ENCODE peak calls at places on chromosomes 3 and 15, in eight cellular contexts. One of them, this sample, is unnamed.

GRCh38 chr15:49978171-49978570 is 140.9 kb downstream of the ATP8B4 start:
- DNase-seq in ureter: no peak
- DNase-seq in stimulated activated CD4-positive, alpha-beta T cell treated with anti-CD3 and anti-CD28 coated beads, Interleukin-2, amount 100 ng/mL, for 48 hours: no peak
- DNase-seq in HCEC 1CT: no peak
- DNase-seq in NCI-H510A treated with DMSO at 0.1 percent for 48 hours: no peak
- DNase-seq in AG04449: no peak
- DNase-seq in lower leg skin: no peak
- DNase-seq in foreskin fibroblast: no peak
- DNase-seq in this sample: no peak

GRCh38 chr3:63037116-63037515 is 161.9 kb upstream of the CADPS start:
- DNase-seq in ureter: no peak
- DNase-seq in stimulated activated CD4-positive, alpha-beta T cell treated with anti-CD3 and anti-CD28 coated beads, Interleukin-2, amount 100 ng/mL, for 48 hours: no peak
- DNase-seq in HCEC 1CT: no peak
- DNase-seq in NCI-H510A treated with DMSO at 0.1 percent for 48 hours: no peak
- DNase-seq in AG04449: no peak
- DNase-seq in lower leg skin: no peak
- DNase-seq in foreskin fibroblast: no peak
- DNase-seq in this sample: no peak

GRCh38 chr3:36804295-36805055 is 40.1 kb upstream of the DCLK3 start:
- DNase-seq in ureter: no peak
- DNase-seq in stimulated activated CD4-positive, alpha-beta T cell treated with anti-CD3 and anti-CD28 coated beads, Interleukin-2, amount 100 ng/mL, for 48 hours: no peak
- DNase-seq in HCEC 1CT: no peak
- DNase-seq in NCI-H510A treated with DMSO at 0.1 percent for 48 hours: peak; percentile 12
- DNase-seq in AG04449: no peak
- DNase-seq in lower leg skin: no peak
- DNase-seq in foreskin fibroblast: no peak
- DNase-seq in this sample: no peak

GRCh38 chr15:41521614-41522013 is 8.0 kb upstream of the LTK start:
- DNase-seq in ureter: no peak
- DNase-seq in stimulated activated CD4-positive, alpha-beta T cell treated with anti-CD3 and anti-CD28 coated beads, Interleukin-2, amount 100 ng/mL, for 48 hours: no peak
- DNase-seq in HCEC 1CT: no peak
- DNase-seq in NCI-H510A treated with DMSO at 0.1 percent for 48 hours: no peak
- DNase-seq in AG04449: no peak
- DNase-seq in lower leg skin: no peak
- DNase-seq in foreskin fibroblast: no peak
- DNase-seq in this sample: no peak

GRCh38 chr15:90915808-90916440 is 12.8 kb downstream of the MAN2A2 start:
- DNase-seq in ureter: no peak
- DNase-seq in stimulated activated CD4-positive, alpha-beta T cell treated with anti-CD3 and anti-CD28 coated beads, Interleukin-2, amount 100 ng/mL, for 48 hours: no peak
- DNase-seq in HCEC 1CT: no peak
- DNase-seq in NCI-H510A treated with DMSO at 0.1 percent for 48 hours: no peak
- DNase-seq in AG04449: no peak
- DNase-seq in lower leg skin: peak; percentile 91
- DNase-seq in foreskin fibroblast: no peak
- DNase-seq in this sample: no peak

GRCh38 chr3:71201939-71202338 is 381.6 kb downstream of the FOXP1 start:
- DNase-seq in ureter: peak; percentile 65
- DNase-seq in stimulated activated CD4-positive, alpha-beta T cell treated with anti-CD3 and anti-CD28 coated beads, Interleukin-2, amount 100 ng/mL, for 48 hours: no peak
- DNase-seq in HCEC 1CT: no peak
- DNase-seq in NCI-H510A treated with DMSO at 0.1 percent for 48 hours: no peak
- DNase-seq in AG04449: no peak
- DNase-seq in lower leg skin: no peak
- DNase-seq in foreskin fibroblast: peak; percentile 59
- DNase-seq in this sample: no peak

GRCh38 chr3:177468816-177469590 is 271.7 kb upstream of the TBL1XR1 start:
- DNase-seq in ureter: no peak
- DNase-seq in stimulated activated CD4-positive, alpha-beta T cell treated with anti-CD3 and anti-CD28 coated beads, Interleukin-2, amount 100 ng/mL, for 48 hours: no peak
- DNase-seq in HCEC 1CT: peak; percentile 33
- DNase-seq in NCI-H510A treated with DMSO at 0.1 percent for 48 hours: no peak
- DNase-seq in AG04449: no peak
- DNase-seq in lower leg skin: no peak
- DNase-seq in foreskin fibroblast: no peak
- DNase-seq in this sample: no peak

GRCh38 chr15:56128081-56128480 is 115.6 kb downstream of the RFX7 start:
- DNase-seq in ureter: no peak
- DNase-seq in stimulated activated CD4-positive, alpha-beta T cell treated with anti-CD3 and anti-CD28 coated beads, Interleukin-2, amount 100 ng/mL, for 48 hours: no peak
- DNase-seq in HCEC 1CT: no peak
- DNase-seq in NCI-H510A treated with DMSO at 0.1 percent for 48 hours: no peak
- DNase-seq in AG04449: no peak
- DNase-seq in lower leg skin: no peak
- DNase-seq in foreskin fibroblast: no peak
- DNase-seq in this sample: no peak

GRCh38 chr15:40106203-40107161 is 2.2 kb downstream of the BMF start:
- DNase-seq in ureter: peak; percentile 85
- DNase-seq in stimulated activated CD4-positive, alpha-beta T cell treated with anti-CD3 and anti-CD28 coated beads, Interleukin-2, amount 100 ng/mL, for 48 hours: no peak
- DNase-seq in HCEC 1CT: no peak
- DNase-seq in NCI-H510A treated with DMSO at 0.1 percent for 48 hours: peak; percentile 68
- DNase-seq in AG04449: no peak
- DNase-seq in lower leg skin: peak; percentile 95
- DNase-seq in foreskin fibroblast: no peak
- DNase-seq in this sample: no peak

GRCh38 chr15:63491116-63491817 is 13.1 kb upstream of the USP3 start:
- DNase-seq in ureter: no peak
- DNase-seq in stimulated activated CD4-positive, alpha-beta T cell treated with anti-CD3 and anti-CD28 coated beads, Interleukin-2, amount 100 ng/mL, for 48 hours: no peak
- DNase-seq in HCEC 1CT: no peak
- DNase-seq in NCI-H510A treated with DMSO at 0.1 percent for 48 hours: no peak
- DNase-seq in AG04449: no peak
- DNase-seq in lower leg skin: peak; percentile 43
- DNase-seq in foreskin fibroblast: no peak
- DNase-seq in this sample: no peak

GRCh38 chr3:138114988-138115971 is at the start of gene DZIP1L:
- DNase-seq in ureter: peak; percentile 64
- DNase-seq in stimulated activated CD4-positive, alpha-beta T cell treated with anti-CD3 and anti-CD28 coated beads, Interleukin-2, amount 100 ng/mL, for 48 hours: peak; percentile 39
- DNase-seq in HCEC 1CT: peak; percentile 76
- DNase-seq in NCI-H510A treated with DMSO at 0.1 percent for 48 hours: peak; percentile 45
- DNase-seq in AG04449: peak; percentile 29
- DNase-seq in lower leg skin: peak; percentile 90
- DNase-seq in foreskin fibroblast: peak; percentile 67
- DNase-seq in this sample: peak; percentile 58